ENCODE peak calls at places on chromosomes 16 and 17, in ten cellular contexts. S, C, N, Z, D, U, O, G, V and H are unnamed samples.

GRCh38 chr16:24049113-24049512 is 207.0 kb upstream of the CACNG3 start:
- DNase-seq in O (no peak), Z (no peak), V (no peak), U (no peak), N (no peak), G (no peak), C (no peak), D (no peak), S (no peak), H (no peak)

GRCh38 chr16:21727344-21727743 is 63.6 kb downstream of the OTOA start:
- DNase-seq in C (no peak), D (no peak), U (no peak), Z (no peak), S (no peak), O (no peak), G (no peak), N (no peak), V (no peak), H (no peak)

GRCh38 chr17:9414471-9414870 is 161.1 kb downstream of the STX8 start:
- DNase-seq in N (no peak), O (no peak), G (no peak), C (no peak), V (no peak), S (no peak), U (no peak), D (no peak), Z (no peak), H (peak)

GRCh38 chr17:55451203-55451641 is 29.6 kb upstream of the MMD start:
- DNase-seq in V (peak), D (no peak), S (no peak), O (no peak), C (no peak), U (no peak), Z (no peak), G (peak), N (peak), H (no peak)

GRCh38 chr17:55458977-55459376 is 37.3 kb upstream of the MMD start:
- DNase-seq in C (no peak), D (no peak), O (no peak), Z (no peak), S (peak), G (peak), V (no peak), U (no peak), N (peak), H (no peak)

GRCh38 chr16:12661656-12662172 is 142.0 kb downstream of the CPPED1 start:
- DNase-seq in O (no peak), U (no peak), S (peak), N (peak), V (peak), D (no peak), Z (no peak), G (peak), C (no peak), H (no peak)

GRCh38 chr16:88394426-88394825 is 11.7 kb downstream of the ZNF469 start:
- DNase-seq in C (no peak), U (no peak), Z (no peak), O (no peak), S (no peak), N (no peak), G (no peak), D (no peak), V (no peak), H (no peak)

GRCh38 chr16:575354-576196 is 5.8 kb downstream of the PIGQ start:
- DNase-seq in O (no peak), C (no peak), G (no peak), S (no peak), U (no peak), Z (no peak), V (no peak), D (no peak), N (no peak), H (no peak)

GRCh38 chr17:147796-148740 is 10.7 kb downstream of the SCGB1C2 start:
- DNase-seq in O (no peak), C (no peak), Z (no peak), N (no peak), U (no peak), G (no peak), D (no peak), S (no peak), V (no peak), H (no peak)

GRCh38 chr16:24729967-24730815 is 740 bp downstream of the TNRC6A start:
- DNase-seq in G (peak), C (peak), N (peak), U (no peak), Z (no peak), V (peak), O (peak), S (peak), D (no peak), H (no peak)

GRCh38 chr16:68503334-68503733 is 35.8 kb upstream of the ZFP90 start:
- DNase-seq in S (no peak), V (no peak), G (peak), N (peak), D (no peak), C (no peak), O (no peak), U (no peak), Z (no peak), H (no peak)

GRCh38 chr16:50680907-50681885 is at the start of gene SNX20:
- DNase-seq in C (no peak), U (peak), V (no peak), G (no peak), S (no peak), O (no peak), D (no peak), Z (no peak), N (no peak), H (peak)

GRCh38 chr17:40179923-40180659 is 2.8 kb downstream of the RAPGEFL1 start:
- DNase-seq in G (peak), S (no peak), Z (no peak), N (peak), D (no peak), C (no peak), O (peak), U (no peak), V (peak), H (no peak)

GRCh38 chr17:78418627-78419026 is 40.2 kb downstream of the PGS1 start:
- DNase-seq in G (no peak), S (no peak), D (no peak), Z (no peak), V (no peak), O (no peak), C (no peak), N (no peak), U (no peak), H (no peak)

GRCh38 chr17:34581446-34582184 is 2.2 kb downstream of the TMEM132E start:
- DNase-seq in U (no peak), C (no peak), S (no peak), N (no peak), G (no peak), Z (no peak), O (no peak), D (peak), V (peak), H (no peak)

GRCh38 chr17:73974536-73974935 is 228.9 kb upstream of the RPL38 start:
- DNase-seq in Z (no peak), S (no peak), V (peak), U (no peak), N (no peak), C (no peak), O (no peak), D (no peak), G (no peak), H (no peak)

GRCh38 chr16:11356573-11357331 is 11.5 kb downstream of the RMI2 start:
- DNase-seq in G (peak), S (peak), C (peak), D (peak), U (peak), N (peak), O (peak), Z (peak), V (peak), H (peak)

GRCh38 chr16:2736476-2737237 is 15.8 kb upstream of the SRRM2 start:
- DNase-seq in N (no peak), V (no peak), D (no peak), Z (no peak), C (no peak), U (no peak), S (no peak), O (no peak), G (no peak), H (no peak)

GRCh38 chr16:85104821-85105391 is 7.4 kb downstream of the CIBAR2 start:
- DNase-seq in C (peak), N (no peak), G (no peak), O (no peak), U (peak), Z (no peak), S (peak), D (peak), V (no peak), H (peak)

GRCh38 chr16:75192606-75193264 is 14.2 kb downstream of the CTRB2 start:
- DNase-seq in V (no peak), S (no peak), D (no peak), O (no peak), C (no peak), G (no peak), Z (no peak), U (no peak), N (no peak), H (no peak)

GRCh38 chr17:3766783-3767182 is 34.2 kb downstream of the ITGAE start:
- DNase-seq in O (no peak), D (no peak), N (no peak), C (no peak), U (no peak), Z (no peak), V (no peak), G (no peak), S (no peak), H (peak)

GRCh38 chr16:53159781-53160436 is 105.1 kb downstream of the CHD9 start:
- DNase-seq in D (no peak), C (peak), O (peak), Z (no peak), U (peak), N (peak), G (peak), V (peak), S (no peak), H (peak)

GRCh38 chr17:77364941-77365583 is 224.3 kb downstream of the SEC14L1 start:
- DNase-seq in D (no peak), V (no peak), C (no peak), U (no peak), Z (no peak), G (no peak), O (no peak), N (no peak), S (no peak), H (no peak)

GRCh38 chr16:86930663-86931062 is 352.3 kb downstream of the FOXL1 start:
- DNase-seq in G (no peak), C (no peak), V (no peak), Z (no peak), O (no peak), D (no peak), N (no peak), S (no peak), U (no peak), H (no peak)

GRCh38 chr17:40452921-40453378 is 9.7 kb downstream of the IGFBP4 start:
- DNase-seq in D (no peak), O (no peak), V (no peak), S (no peak), U (no peak), N (no peak), G (peak), C (no peak), Z (no peak), H (no peak)

GRCh38 chr17:47870042-47870441 is 19.1 kb upstream of the SP6 start:
- DNase-seq in O (no peak), S (no peak), U (no peak), C (no peak), N (no peak), D (no peak), G (no peak), V (peak), Z (no peak), H (no peak)

GRCh38 chr16:77660311-77660710 is 62.0 kb upstream of the NUDT7 start:
- DNase-seq in D (no peak), G (peak), U (no peak), V (peak), Z (peak), C (no peak), S (no peak), O (no peak), N (peak), H (no peak)

GRCh38 chr16:88451586-88452484 is 1.2 kb upstream of the ZFPM1 start:
- DNase-seq in S (no peak), C (no peak), U (no peak), G (no peak), N (no peak), Z (no peak), V (no peak), D (no peak), O (no peak), H (no peak)

GRCh38 chr17:71114911-71115668 is 945.8 kb downstream of the KCNJ2 start:
- DNase-seq in G (no peak), S (no peak), D (no peak), C (no peak), U (no peak), V (no peak), Z (no peak), N (no peak), O (no peak), H (no peak)

GRCh38 chr16:67278773-67279295 is 498 bp upstream of the PLEKHG4 start:
- DNase-seq in D (no peak), C (no peak), Z (no peak), V (peak), U (peak), O (no peak), S (peak), N (peak), G (peak), H (no peak)

GRCh38 chr16:82769845-82770244 is 143.1 kb downstream of the CDH13 start:
- DNase-seq in C (peak), D (no peak), S (no peak), U (no peak), V (no peak), N (no peak), G (no peak), O (no peak), Z (peak), H (no peak)

GRCh38 chr17:5557990-5558389 is 26.3 kb downstream of the NLRP1 start:
- DNase-seq in U (no peak), D (no peak), S (no peak), G (no peak), V (no peak), N (no peak), O (no peak), Z (no peak), C (no peak), H (no peak)

GRCh38 chr16:27618611-27619380 is 68.9 kb downstream of the KATNIP start:
- DNase-seq in S (no peak), O (no peak), D (no peak), C (peak), V (no peak), N (no peak), U (no peak), G (no peak), Z (no peak), H (no peak)

GRCh38 chr16:89115216-89115949 is 21.7 kb downstream of the ACSF3 start:
- DNase-seq in N (no peak), G (no peak), O (no peak), V (no peak), D (peak), S (peak), U (peak), Z (no peak), C (peak), H (peak)

GRCh38 chr16:50278251-50278650 is 11.9 kb downstream of the ADCY7 start:
- DNase-seq in C (no peak), N (no peak), U (no peak), S (no peak), O (no peak), Z (no peak), V (no peak), G (no peak), D (no peak), H (no peak)